ENCODE peak calls at places on chromosome 18, in four cellular contexts. U is GM12878, S is HepG2, E is H1. O is an unnamed sample.

GRCh38 chr18:61731169-61731568 is 161.6 kb downstream of the RNF152 start:
- DNase-seq in U (no peak), S (no peak), E (no peak), O (no peak)

GRCh38 chr18:58140366-58141325 is 96.6 kb downstream of the NEDD4L start:
- DNase-seq in U (no peak), S (peak; percentile 39), E (no peak), O (no peak)

GRCh38 chr18:48133675-48134251 is 203.3 kb upstream of the SMAD2 start:
- DNase-seq in U (no peak), S (no peak), E (no peak), O (no peak)

GRCh38 chr18:1585881-1586488 is 681.3 kb downstream of the ADCYAP1 start:
- DNase-seq in U (peak; percentile 4), S (peak; percentile 20), E (no peak), O (peak; percentile 1)

GRCh38 chr18:71398530-71398929 is 1109.7 kb downstream of the SOCS6 start:
- DNase-seq in U (no peak), S (peak; percentile 1), E (peak; percentile 52), O (peak; percentile 16)

GRCh38 chr18:32552421-32553030 is 81.8 kb upstream of the GAREM1 start:
- DNase-seq in U (no peak), S (peak; percentile 68), E (peak; percentile 62), O (peak; percentile 65)

GRCh38 chr18:67520276-67521035 is 3.9 kb upstream of the DSEL start:
- DNase-seq in U (no peak), S (no peak), E (no peak), O (no peak)

GRCh38 chr18:44185981-44186380 is 494.7 kb upstream of the SETBP1 start:
- DNase-seq in U (no peak), S (no peak), E (no peak), O (no peak)

GRCh38 chr18:77316013-77316412 is 66.4 kb downstream of the GALR1 start:
- DNase-seq in U (no peak), S (no peak), E (no peak), O (no peak)

GRCh38 chr18:60235164-60235563 is 137.4 kb downstream of the MC4R start:
- DNase-seq in U (no peak), S (no peak), E (no peak), O (no peak)

GRCh38 chr18:54229660-54230059 is 5.2 kb upstream of the MBD2 start:
- DNase-seq in U (no peak), S (no peak), E (no peak), O (no peak)

GRCh38 chr18:35458271-35458670 is 39.5 kb downstream of the INO80C start:
- DNase-seq in U (no peak), S (peak; percentile 13), E (no peak), O (no peak)

GRCh38 chr18:55780591-55781071 is 192.6 kb upstream of the TCF4 start:
- DNase-seq in U (no peak), S (no peak), E (no peak), O (no peak)

GRCh38 chr18:55318864-55319516 is 269.0 kb downstream of the TCF4 start:
- DNase-seq in U (no peak), S (no peak), E (no peak), O (no peak)

GRCh38 chr18:10450986-10451385 is 3.4 kb upstream of the APCDD1 start:
- DNase-seq in U (no peak), S (no peak), E (no peak), O (no peak)
- H3K4me1 ChIP-seq in U (no peaks in the 10 kb centered on the region), S (peaks cover 32% of the 10 kb centered on the region), E (peaks cover 2% of the 10 kb centered on the region), O (peaks cover 2% of the 10 kb centered on the region)

GRCh38 chr18:47109720-47110119 is 40.6 kb downstream of the HDHD2 start:
- DNase-seq in U (no peak), S (no peak), E (no peak), O (no peak)

GRCh38 chr18:47110875-47111274 is 39.4 kb downstream of the HDHD2 start:
- DNase-seq in U (no peak), S (no peak), E (no peak), O (no peak)

GRCh38 chr18:47109049-47109448 is 41.3 kb downstream of the HDHD2 start:
- DNase-seq in U (no peak), S (no peak), E (no peak), O (no peak)

GRCh38 chr18:47115205-47115604 is 35.1 kb downstream of the HDHD2 start:
- DNase-seq in U (no peak), S (no peak), E (no peak), O (no peak)

GRCh38 chr18:47113796-47114540 is 36.3 kb downstream of the HDHD2 start:
- DNase-seq in U (no peak), S (no peak), E (no peak), O (peak; percentile 13)
- TF ChIP-seq SUZ12 in U (no peak), S (no peak), E (no peak), O (no peak)

GRCh38 chr18:9140984-9141383 is 4.4 kb downstream of the ANKRD12 start:
- DNase-seq in U (no peak), S (no peak), E (no peak), O (no peak)
- H3K4me1 ChIP-seq in U (peaks cover 32% of the 10 kb centered on the region), S (peaks cover 47% of the 10 kb centered on the region), E (no peaks in the 10 kb centered on the region), O (no peaks in the 10 kb centered on the region)

DNA sequence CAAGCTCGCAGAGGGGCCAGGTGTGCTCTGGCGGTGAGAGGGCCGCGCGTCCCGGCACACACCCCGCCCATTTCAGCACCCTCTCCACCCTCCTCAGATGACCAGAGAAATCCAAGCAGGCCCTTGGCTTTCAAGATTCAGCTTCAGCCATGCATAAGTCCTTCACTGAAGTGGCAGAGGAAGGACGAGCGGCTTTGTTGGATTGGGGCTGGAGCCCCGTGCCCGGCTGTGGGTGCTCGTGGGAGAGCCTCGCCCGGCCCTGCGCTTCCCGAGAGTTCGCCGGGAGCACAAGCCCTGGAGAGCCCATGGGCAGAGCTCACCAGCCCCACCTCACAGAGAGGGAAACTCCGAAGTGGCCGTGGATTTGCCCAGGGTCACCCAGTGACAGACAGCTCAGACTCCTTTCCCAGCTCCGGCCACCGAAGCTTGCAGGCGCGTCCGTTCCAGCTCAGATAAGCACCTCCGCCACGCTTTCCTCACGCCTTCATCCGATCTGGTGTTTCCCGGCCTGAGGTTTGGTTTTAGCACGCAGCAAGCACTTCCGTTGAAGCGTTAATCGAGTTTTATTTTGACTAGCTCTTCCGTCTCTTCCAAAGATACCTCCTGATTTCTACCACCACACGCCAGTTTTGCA is 45.6 kb upstream of the MTCL1 start:
- DNase-seq in U (no peak), S (no peak), E (no peak), O (no peak)
- TF ChIP-seq SUZ12 in U (no peak), S (no peak), E (no peak), O (no peak)

DNA sequence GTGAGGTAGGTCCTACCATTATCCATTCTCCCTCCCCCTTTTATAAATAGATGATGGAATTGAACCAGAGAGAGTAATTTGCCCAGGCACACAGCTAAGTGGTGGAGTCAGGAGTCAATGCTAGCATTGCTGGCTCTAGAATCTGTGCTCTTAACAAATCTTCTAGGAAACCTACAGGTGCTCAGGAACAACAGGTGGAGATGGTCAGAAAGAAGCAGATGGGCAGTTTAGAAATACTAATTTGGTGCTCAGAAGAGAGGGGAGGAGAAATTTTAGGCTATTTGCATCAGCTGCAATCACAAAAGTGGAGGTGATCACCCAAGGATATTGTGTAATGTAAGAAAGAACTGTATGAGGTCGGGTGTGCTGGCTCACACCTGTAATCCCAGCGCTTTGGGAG is 219.4 kb upstream of the SMAD7 start:
- DNase-seq in U (no peak), S (no peak), E (no peak), O (no peak)
- H3K4me1 ChIP-seq in U (peaks cover 24% of the 10 kb centered on the region), S (peaks cover 15% of the 10 kb centered on the region), E (no peaks in the 10 kb centered on the region), O (peaks cover 2% of the 10 kb centered on the region)

GRCh38 chr18:23541349-23542093 is 38.2 kb downstream of the RMC1 start:
- DNase-seq in U (no peak), S (no peak), E (no peak), O (no peak)

GRCh38 chr18:23542471-23542870 is 39.2 kb downstream of the RMC1 start:
- DNase-seq in U (no peak), S (no peak), E (no peak), O (no peak)

GRCh38 chr18:23539911-23540475 is 36.7 kb downstream of the RMC1 start:
- DNase-seq in U (no peak), S (no peak), E (no peak), O (no peak)

GRCh38 chr18:23539298-23539697 is 36.0 kb downstream of the RMC1 start:
- DNase-seq in U (no peak), S (no peak), E (no peak), O (no peak)

DNA sequence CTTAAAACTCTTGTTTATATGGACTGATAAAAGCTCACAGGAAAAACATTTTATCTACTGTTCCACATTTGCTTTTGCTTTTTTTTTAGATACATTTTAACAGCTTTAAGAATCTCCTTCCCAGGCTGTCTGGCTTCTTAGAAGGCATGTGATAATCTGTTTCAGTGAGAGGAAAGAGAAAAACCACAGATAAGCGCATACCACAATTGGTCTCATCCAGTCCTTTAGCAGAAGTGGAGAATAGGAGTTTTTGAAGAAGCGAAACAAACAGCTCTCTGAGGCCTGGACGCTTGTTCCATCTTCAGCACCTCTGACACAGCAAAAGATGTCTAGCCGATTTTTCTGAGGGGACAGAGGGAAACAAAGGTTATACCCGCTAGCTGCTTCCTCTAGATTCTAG is 37.6 kb downstream of the RMC1 start:
- DNase-seq in U (peak; percentile 43), S (no peak), E (no peak), O (no peak)
- TF ChIP-seq SUZ12 in U (no peak), S (no peak), E (no peak), O (no peak)

GRCh38 chr18:75211002-75211621 is 515 bp downstream of the TSHZ1 start:
- DNase-seq in U (no peak), S (peak; percentile 19), E (no peak), O (no peak)

GRCh38 chr18:75210274-75211001 is at the start of gene TSHZ1:
- DNase-seq in U (peak; percentile 59), S (peak; percentile 85), E (no peak), O (no peak)

GRCh38 chr18:75213610-75214009 is 3.0 kb downstream of the TSHZ1 start:
- DNase-seq in U (no peak), S (no peak), E (no peak), O (no peak)

GRCh38 chr18:75211721-75212625 is 1.4 kb downstream of the TSHZ1 start:
- DNase-seq in U (no peak), S (peak; percentile 9), E (peak; percentile 76), O (no peak)

DNA sequence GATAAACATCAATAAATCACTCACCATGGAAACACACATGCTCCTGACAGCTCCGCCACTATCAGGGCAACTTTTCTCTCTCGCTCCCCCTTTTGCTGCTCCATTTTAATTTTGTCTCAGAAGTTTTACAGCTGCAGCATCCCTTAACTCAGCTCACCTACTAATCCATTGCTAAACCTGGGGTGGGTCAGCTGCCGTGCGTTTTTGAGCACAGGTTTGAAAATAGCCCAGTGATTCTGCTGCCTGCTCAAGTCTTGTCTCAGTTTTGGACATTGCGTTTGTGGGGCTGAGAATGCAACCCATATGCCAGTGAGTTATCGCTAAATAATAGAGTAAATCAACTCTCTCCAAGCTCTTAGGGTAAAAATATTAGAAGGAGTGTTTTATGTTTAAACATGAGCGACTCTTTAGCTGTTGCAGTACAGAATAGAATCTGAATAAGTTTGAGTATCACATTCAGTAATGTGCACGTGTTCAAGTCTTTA is 2.1 kb downstream of the TSHZ1 start:
- DNase-seq in U (no peak), S (peak; percentile 35), E (no peak), O (no peak)
- H3K4me1 ChIP-seq in U (peaks cover 10% of the 10 kb centered on the region), S (peaks cover 54% of the 10 kb centered on the region), E (peaks cover 5% of the 10 kb centered on the region), O (peaks cover 5% of the 10 kb centered on the region)

O was measured in NT2/D1.